ENCODE peak calls at places on chromosomes 4 and X, in six cellular contexts. K is PC-9; W is suprapubic skin; J is fibroblast of lung; S is stimulated activated CD8-positive, alpha-beta memory T cell treated with anti-CD3 and anti-CD28 coated beads, Interleukin-2, amount 100 ng/mL, for 48 hours; B is BE2C. T is an unnamed sample.

GRCh38 chr4:185779520-185779919 is 32.5 kb downstream of the SORBS2 start:
- DNase-seq in K (no peak), W (no peak), J (peak), S (no peak), B (no peak), T (no peak)

GRCh38 chr4:139851639-139852038 is 186.0 kb downstream of the MGST2 start:
- DNase-seq in K (no peak), W (no peak), J (no peak), S (no peak), B (no peak), T (no peak)

GRCh38 chr4:168655182-168655581 is 158.3 kb downstream of the PALLD start:
- DNase-seq in K (no peak), W (no peak), J (no peak), S (no peak), B (no peak), T (no peak)

GRCh38 chr4:87419578-87420249 is 2.7 kb upstream of the NUDT9 start:
- DNase-seq in K (no peak), W (no peak), J (peak), S (no peak), B (no peak), T (no peak)

GRCh38 chr4:28267166-28267565 is 1406.5 kb downstream of the STIM2 start:
- DNase-seq in K (no peak), W (no peak), J (no peak), S (no peak), B (no peak), T (no peak)

GRCh38 chr4:11566440-11567022 is 137.8 kb upstream of the HS3ST1 start:
- DNase-seq in K (no peak), W (no peak), J (no peak), S (no peak), B (no peak), T (peak)

GRCh38 chrX:125736008-125736729 is 416.5 kb downstream of the TEX13C start:
- DNase-seq in K (no peak), W (no peak), J (no peak), S (no peak), B (no peak), T (no peak)

GRCh38 chrX:30301977-30302376 is 7.2 kb downstream of the NR0B1 start:
- DNase-seq in K (peak), W (no peak), J (peak), S (no peak), B (no peak), T (no peak)

GRCh38 chr4:130306566-130306965 is 1210.6 kb downstream of the C4orf33 start:
- DNase-seq in K (no peak), W (no peak), J (no peak), S (no peak), B (no peak), T (no peak)

GRCh38 chrX:49155243-49155899 is 7.2 kb upstream of the MAGIX start:
- DNase-seq in K (peak), W (no peak), J (peak), S (no peak), B (no peak), T (peak)

GRCh38 chr4:84938316-84938715 is 28.2 kb downstream of the WDFY3 start:
- DNase-seq in K (peak), W (no peak), J (peak), S (no peak), B (no peak), T (no peak)

GRCh38 chr4:91990726-91991125 is 313.0 kb upstream of the GRID2 start:
- DNase-seq in K (no peak), W (no peak), J (no peak), S (no peak), B (no peak), T (no peak)

GRCh38 chr4:3342182-3342854 is 49.5 kb downstream of the RGS12 start:
- DNase-seq in K (no peak), W (no peak), J (peak), S (no peak), B (no peak), T (no peak)

GRCh38 chr4:102363033-102363432 is 17.8 kb upstream of the SLC39A8 start:
- DNase-seq in K (no peak), W (no peak), J (no peak), S (no peak), B (no peak), T (no peak)

GRCh38 chr4:109164011-109164410 is 138.4 kb downstream of the COL25A1 start:
- DNase-seq in K (no peak), W (no peak), J (peak), S (no peak), B (no peak), T (no peak)

GRCh38 chr4:114964016-114964415 is 149.4 kb downstream of the NDST4 start:
- DNase-seq in K (no peak), W (no peak), J (no peak), S (no peak), B (no peak), T (no peak)

GRCh38 chr4:3009422-3009821 is 46.1 kb downstream of the GRK4 start:
- DNase-seq in K (no peak), W (peak), J (peak), S (no peak), B (no peak), T (peak)

GRCh38 chr4:70892086-70892769 is 9.9 kb upstream of the MOB1B start:
- DNase-seq in K (no peak), W (no peak), J (no peak), S (no peak), B (no peak), T (no peak)

GRCh38 chr4:54967289-54967688 is 158.1 kb downstream of the KDR start:
- DNase-seq in K (no peak), W (no peak), J (no peak), S (no peak), B (no peak), T (no peak)

GRCh38 chr4:83810428-83810827 is 274.5 kb downstream of the GPAT3 start:
- DNase-seq in K (no peak), W (no peak), J (peak), S (no peak), B (no peak), T (no peak)

GRCh38 chrX:12679522-12679921 is 111.7 kb upstream of the PRPS2 start:
- DNase-seq in K (no peak), W (no peak), J (no peak), S (no peak), B (no peak), T (no peak)

GRCh38 chr4:116599859-116600258 is 485.5 kb downstream of the TRAM1L1 start:
- DNase-seq in K (no peak), W (peak), J (no peak), S (peak), B (peak), T (no peak)

GRCh38 chrX:125505207-125505606 is 185.5 kb downstream of the TEX13C start:
- DNase-seq in K (no peak), W (no peak), J (no peak), S (no peak), B (no peak), T (no peak)

GRCh38 chr4:54473077-54473545 is 184.6 kb upstream of the KIT start:
- DNase-seq in K (no peak), W (no peak), J (no peak), S (no peak), B (no peak), T (no peak)

GRCh38 chrX:136192839-136193414 is 45.6 kb downstream of the FHL1 start:
- DNase-seq in K (no peak), W (no peak), J (peak), S (no peak), B (no peak), T (no peak)

GRCh38 chr4:111689731-111690130 is 455.5 kb upstream of the FAM241A start:
- DNase-seq in K (no peak), W (no peak), J (peak), S (no peak), B (no peak), T (no peak)

GRCh38 chr4:4541040-4541631 is 712 bp downstream of the STX18 start:
- DNase-seq in K (peak), W (no peak), J (peak), S (peak), B (no peak), T (peak)

GRCh38 chr4:124943145-124943889 is 230.8 kb upstream of the ANKRD50 start:
- DNase-seq in K (no peak), W (no peak), J (peak), S (no peak), B (no peak), T (no peak)

GRCh38 chr4:67909910-67910905 is 26.4 kb upstream of the TMPRSS11D start:
- DNase-seq in K (no peak), W (no peak), J (no peak), S (no peak), B (no peak), T (no peak)

T was measured in globus pallidus.